ENCODE peak calls at places on chromosomes 16 and 17, in four cellular contexts. G is K562, U is HepG2, I is GM12878. S is an unnamed sample.

GRCh38 chr17:43701318-43701743 is 39.6 kb upstream of the MEOX1 start:
- DNase-seq in G (no peak), U (no peak), I (peak; percentile 45), S (no peak)

GRCh38 chr16:49620158-49620867 is 235.6 kb downstream of the ZNF423 start:
- DNase-seq in G (peak; percentile 76), U (peak; percentile 51), I (no peak), S (peak; percentile 71)

GRCh38 chr17:58337126-58337599 is 8.6 kb upstream of the TSPOAP1 start:
- DNase-seq in G (no peak), U (no peak), I (no peak), S (no peak)

GRCh38 chr16:11078812-11079459 is 134.6 kb downstream of the CLEC16A start:
- DNase-seq in G (no peak), U (no peak), I (no peak), S (no peak)

GRCh38 chr16:48862087-48862532 is 252.1 kb upstream of the N4BP1 start:
- DNase-seq in G (no peak), U (no peak), I (no peak), S (no peak)

GRCh38 chr17:79114455-79115301 is 40.1 kb downstream of the ENGASE start:
- DNase-seq in G (no peak), U (no peak), I (no peak), S (no peak)

GRCh38 chr17:31413871-31414589 is 22.6 kb downstream of the RAB11FIP4 start:
- DNase-seq in G (no peak), U (no peak), I (no peak), S (no peak)

GRCh38 chr17:32491371-32492280 is 4.8 kb downstream of the CDK5R1 start:
- DNase-seq in G (peak; percentile 31), U (no peak), I (no peak), S (no peak)

GRCh38 chr17:1546292-1546922 is 16.2 kb downstream of the PITPNA start:
- DNase-seq in G (no peak), U (no peak), I (no peak), S (no peak)

GRCh38 chr16:50152386-50152806 is 710 bp upstream of the TENT4B start:
- DNase-seq in G (no peak), U (no peak), I (peak; percentile 68), S (no peak)

GRCh38 chr17:77354721-77355455 is 214.1 kb downstream of the SEC14L1 start:
- DNase-seq in G (no peak), U (peak; percentile 93), I (no peak), S (no peak)

GRCh38 chr17:73969956-73970355 is 233.5 kb upstream of the RPL38 start:
- DNase-seq in G (no peak), U (no peak), I (no peak), S (no peak)

GRCh38 chr17:74340470-74341023 is 14.5 kb downstream of the KIF19 start:
- DNase-seq in G (no peak), U (peak; percentile 56), I (no peak), S (no peak)

GRCh38 chr17:50686494-50687199 is 21.1 kb downstream of the ANKRD40 start:
- DNase-seq in G (no peak), U (peak; percentile 98), I (no peak), S (peak; percentile 28)

GRCh38 chr17:4144411-4144747 is 1.4 kb downstream of the CYB5D2 start:
- DNase-seq in G (no peak), U (no peak), I (no peak), S (no peak)

GRCh38 chr17:63697341-63698286 is 2.3 kb downstream of the LIMD2 start:
- DNase-seq in G (peak; percentile 48), U (peak; percentile 45), I (peak; percentile 82), S (peak; percentile 44)

GRCh38 chr16:56789360-56789759 is 59.4 kb downstream of the NUP93 start:
- DNase-seq in G (peak; percentile 17), U (peak; percentile 69), I (no peak), S (peak; percentile 55)

GRCh38 chr17:36495076-36495578 is 8.6 kb downstream of the ZNHIT3 start:
- DNase-seq in G (no peak), U (no peak), I (no peak), S (no peak)

GRCh38 chr16:50844840-50845239 is 103.0 kb downstream of the CYLD start:
- DNase-seq in G (no peak), U (no peak), I (no peak), S (no peak)

GRCh38 chr17:77076046-77076882 is 64.5 kb upstream of the SEC14L1 start:
- DNase-seq in G (no peak), U (no peak), I (no peak), S (no peak)

GRCh38 chr17:21019976-21020575 is 22.7 kb downstream of the USP22 start:
- DNase-seq in G (no peak), U (no peak), I (no peak), S (no peak)

GRCh38 chr17:4920351-4921048 is 11.6 kb upstream of the GP1BA start:
- DNase-seq in G (no peak), U (peak; percentile 65), I (no peak), S (no peak)

GRCh38 chr16:70526403-70526802 is 2.8 kb downstream of the SF3B3 start:
- DNase-seq in G (no peak), U (no peak), I (no peak), S (no peak)

GRCh38 chr16:81446318-81447275 is 2.0 kb downstream of the CMIP start:
- DNase-seq in G (no peak), U (no peak), I (no peak), S (peak; percentile 35)

GRCh38 chr16:70693231-70693671 is 7.4 kb upstream of the MTSS2 start:
- DNase-seq in G (no peak), U (no peak), I (no peak), S (no peak)

GRCh38 chr16:27701381-27701780 is 151.4 kb downstream of the KATNIP start:
- DNase-seq in G (no peak), U (no peak), I (no peak), S (no peak)

GRCh38 chr17:72404872-72405271 is 284.1 kb downstream of the SOX9 start:
- DNase-seq in G (no peak), U (no peak), I (no peak), S (no peak)

DNA sequence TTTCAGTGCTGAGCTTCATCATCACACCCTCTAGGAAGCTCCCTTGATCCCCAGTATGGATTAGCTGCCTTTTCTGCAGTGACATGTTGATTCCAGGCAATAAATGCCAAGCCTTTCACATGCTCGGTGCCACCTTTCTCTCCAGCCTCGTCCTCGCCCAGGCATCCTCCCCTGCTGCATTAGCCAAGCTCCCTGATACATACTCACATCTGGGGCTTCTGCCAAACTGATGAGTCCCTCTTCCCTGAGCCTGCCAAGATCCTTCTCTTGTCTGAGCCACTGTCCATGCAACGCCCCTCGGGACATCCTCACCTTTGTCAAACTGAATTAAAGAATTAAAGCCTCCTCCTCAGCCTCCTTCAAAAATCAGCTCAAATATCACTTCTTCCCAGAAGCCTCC is 538.5 kb upstream of the CDH11 start:
- DNase-seq in G (no peak), U (no peak), I (no peak), S (no peak)
- H3K9ac ChIP-seq in G (no peak overlapping the region), U (no peak overlapping the region), I (no peak overlapping the region), S (no peak overlapping the region)

GRCh38 chr17:45334231-45334630 is 17.4 kb upstream of the MAP3K14 start:
- DNase-seq in G (no peak), U (no peak), I (no peak), S (no peak)

GRCh38 chr17:45334701-45335677 is 18.2 kb upstream of the MAP3K14 start:
- DNase-seq in G (no peak), U (no peak), I (no peak), S (no peak)

GRCh38 chr17:45338023-45338781 is 21.4 kb upstream of the MAP3K14 start:
- DNase-seq in G (no peak), U (no peak), I (no peak), S (peak; percentile 87)

GRCh38 chr17:45335721-45336120 is 18.9 kb upstream of the MAP3K14 start:
- DNase-seq in G (no peak), U (no peak), I (no peak), S (no peak)

GRCh38 chr17:45336390-45337182 is 19.8 kb upstream of the MAP3K14 start:
- DNase-seq in G (peak; percentile 39), U (no peak), I (no peak), S (no peak)
- TF ChIP-seq MYC in G (no peak), U (no peak), I (no peak), S (no peak)

GRCh38 chr16:84886536-84887090 is 66.8 kb downstream of the CRISPLD2 start:
- DNase-seq in G (no peak), U (no peak), I (no peak), S (no peak)

GRCh38 chr16:84884311-84885023 is 64.7 kb downstream of the CRISPLD2 start:
- DNase-seq in G (peak; percentile 71), U (peak; percentile 45), I (no peak), S (peak; percentile 10)

GRCh38 chr16:84883301-84883700 is 63.5 kb downstream of the CRISPLD2 start:
- DNase-seq in G (no peak), U (no peak), I (no peak), S (no peak)

GRCh38 chr16:84887207-84887606 is 67.4 kb downstream of the CRISPLD2 start:
- DNase-seq in G (peak; percentile 45), U (no peak), I (no peak), S (no peak)

GRCh38 chr16:84885024-84885910 is 65.5 kb downstream of the CRISPLD2 start:
- DNase-seq in G (no peak), U (peak; percentile 41), I (no peak), S (peak; percentile 62)
- H3K9ac ChIP-seq in G (peak overlapping the region; percentile 72), U (peak overlapping the region; percentile 4), I (no peak overlapping the region), S (peak overlapping the region; percentile 27)

GRCh38 chr17:75707096-75707720 is 14.1 kb upstream of the ITGB4 start:
- DNase-seq in G (no peak), U (no peak), I (no peak), S (peak; percentile 97)
- TF ChIP-seq MYC in G (no peak), U (no peak), I (no peak), S (no peak)

GRCh38 chr17:28948873-28949184 is 2.5 kb downstream of the PHF12 start:
- DNase-seq in G (no peak), U (no peak), I (no peak), S (no peak)
- H3K9ac ChIP-seq in G (peak overlapping the region; percentile 95), U (peak overlapping the region; percentile 90), I (peak overlapping the region; percentile 85), S (peak overlapping the region; percentile 85)

GRCh38 chr17:37792787-37793186 is 47.9 kb upstream of the HNF1B start:
- DNase-seq in G (no peak), U (no peak), I (no peak), S (peak; percentile 14)
- TF ChIP-seq MYC in G (no peak), U (no peak), I (no peak), S (no peak)

S was measured in endothelial cell of umbilical vein.